ENCODE peak calls at places on chromosomes 13 and 19, in five cellular contexts. M is heart right ventricle; A is PC-9; Y is effector memory CD4-positive, alpha-beta T cell; N is tibial nerve. Q is an unnamed sample. For H3K36me3, the result is how much of the 10 kb centered on the place peaks cover.

GRCh38 chr13:97133955-97134354 is 88.2 kb upstream of the MBNL2 start:
- DNase-seq in M (no peak), A (peak), Y (no peak), N (no peak), Q (no peak)

GRCh38 chr13:113784645-113785024 is 25.6 kb downstream of the TMEM255B start:
- DNase-seq in M (no peak), A (no peak), Y (no peak), N (no peak), Q (no peak)

GRCh38 chr13:45749026-45749759 is 47.1 kb downstream of the CBY2 start:
- DNase-seq in M (no peak), A (no peak), Y (no peak), N (no peak), Q (no peak)

GRCh38 chr19:48569814-48570213 is 17.8 kb downstream of the SULT2B1 start:
- DNase-seq in M (no peak), A (no peak), Y (no peak), N (no peak), Q (no peak)

GRCh38 chr13:44412341-44412935 is 38.8 kb downstream of the SERP2 start:
- DNase-seq in M (no peak), A (no peak), Y (no peak), N (no peak), Q (no peak)

GRCh38 chr13:33744589-33745369 is 73.2 kb upstream of the RFC3 start:
- DNase-seq in M (no peak), A (no peak), Y (no peak), N (no peak), Q (no peak)

GRCh38 chr13:19650742-19651141 is 17.3 kb downstream of the MPHOSPH8 start:
- DNase-seq in M (no peak), A (no peak), Y (no peak), N (no peak), Q (no peak)

GRCh38 chr13:49625392-49626137 is 2.7 kb upstream of the ARL11 start:
- DNase-seq in M (peak), A (peak), Y (no peak), N (no peak), Q (no peak)

GRCh38 chr19:38788478-38789243 is at the start of gene LGALS7B:
- DNase-seq in M (no peak), A (no peak), Y (no peak), N (no peak), Q (no peak)

GRCh38 chr13:113032291-113032690 is 63.3 kb downstream of the MCF2L start:
- DNase-seq in M (peak), A (no peak), Y (no peak), N (no peak), Q (no peak)

GRCh38 chr19:12163841-12164240 is 945 bp downstream of the ZNF136 start:
- DNase-seq in M (no peak), A (no peak), Y (no peak), N (no peak), Q (no peak)

GRCh38 chr13:39353988-39354387 is 249.0 kb downstream of the LHFPL6 start:
- DNase-seq in M (no peak), A (no peak), Y (no peak), N (no peak), Q (no peak)

GRCh38 chr13:61706899-61707298 is 291.2 kb upstream of the PCDH20 start:
- DNase-seq in M (no peak), A (no peak), Y (no peak), N (no peak), Q (no peak)

GRCh38 chr19:16588089-16588823 is 16.0 kb upstream of the SLC35E1 start:
- DNase-seq in M (peak), A (no peak), Y (peak), N (no peak), Q (no peak)

GRCh38 chr19:52923782-52924593 is 760 bp upstream of the ZNF888 start:
- DNase-seq in M (peak), A (no peak), Y (no peak), N (peak), Q (no peak)

GRCh38 chr13:57627663-57628062 is 3.9 kb upstream of the PCDH17 start:
- DNase-seq in M (no peak), A (no peak), Y (no peak), N (no peak), Q (no peak)

GRCh38 chr13:41938918-41939317 is 22.0 kb downstream of the VWA8 start:
- DNase-seq in M (no peak), A (no peak), Y (no peak), N (no peak), Q (no peak)

GRCh38 chr13:113848020-113848419 is 15.9 kb downstream of the GAS6 start:
- DNase-seq in M (no peak), A (no peak), Y (no peak), N (no peak), Q (no peak)

GRCh38 chr13:74687452-74688180 is 553.4 kb upstream of the KLF12 start:
- DNase-seq in M (no peak), A (no peak), Y (no peak), N (no peak), Q (no peak)

GRCh38 chr13:113860579-113861432 is 3.1 kb downstream of the GAS6 start:
- DNase-seq in M (no peak), A (no peak), Y (no peak), N (no peak), Q (no peak)

GRCh38 chr19:30423481-30423880 is 51.3 kb downstream of the ZNF536 start:
- DNase-seq in M (peak), A (no peak), Y (no peak), N (no peak), Q (no peak)

GRCh38 chr13:99055286-99056073 is 77.6 kb upstream of the DOCK9 start:
- DNase-seq in M (no peak), A (peak), Y (no peak), N (no peak), Q (no peak)

GRCh38 chr19:54390942-54391577 is 24.2 kb upstream of the TTYH1 start:
- DNase-seq in M (no peak), A (peak), Y (peak), N (no peak), Q (peak)

GRCh38 chr13:27982361-27982760 is 6.1 kb downstream of the URAD start:
- DNase-seq in M (no peak), A (no peak), Y (no peak), N (no peak), Q (no peak)

GRCh38 chr19:51097166-51097736 is 11.0 kb downstream of the CTU1 start:
- DNase-seq in M (peak), A (peak), Y (peak), N (no peak), Q (peak)

GRCh38 chr13:99143904-99144303 is 56.8 kb upstream of the UBAC2 start:
- DNase-seq in M (no peak), A (no peak), Y (no peak), N (no peak), Q (no peak)

GRCh38 chr13:86986448-86986847 is 684.7 kb upstream of the SLITRK5 start:
- DNase-seq in M (no peak), A (no peak), Y (no peak), N (no peak), Q (no peak)

GRCh38 chr19:41395355-41395754 is 1.8 kb downstream of the EXOSC5 start:
- DNase-seq in M (no peak), A (no peak), Y (no peak), N (no peak), Q (no peak)

DNA sequence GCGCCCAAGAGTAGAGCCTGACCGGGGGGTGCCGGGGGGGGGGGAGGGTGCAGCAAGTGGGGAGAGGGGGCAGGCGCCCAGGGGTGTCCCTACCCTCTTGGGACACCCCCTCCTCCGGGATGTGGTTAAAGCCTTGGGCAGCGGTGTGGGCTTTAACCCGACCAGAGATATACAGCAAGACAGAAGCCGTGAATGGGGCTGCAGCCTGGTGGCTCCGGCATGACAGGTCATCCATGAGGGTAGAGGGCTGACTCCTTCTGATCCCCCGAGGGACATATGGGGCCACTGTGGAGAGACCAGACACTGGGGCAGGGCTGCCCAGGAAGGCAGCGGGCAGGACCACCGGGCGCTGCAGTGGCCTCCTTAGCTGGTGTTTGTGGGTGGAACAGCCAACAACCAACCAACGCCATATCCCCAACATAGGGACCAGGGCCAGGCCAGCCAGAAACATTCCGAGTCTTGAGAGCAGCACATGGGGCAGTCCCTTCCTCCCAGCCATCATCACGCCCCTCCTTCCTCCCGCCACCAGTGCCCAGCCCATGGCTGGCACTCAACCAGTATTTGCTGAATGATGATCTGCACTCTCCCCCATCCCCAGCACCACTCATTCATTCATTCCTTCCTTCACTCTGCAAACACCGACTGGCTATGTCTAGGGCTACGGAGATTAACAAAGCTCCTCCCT is 18.2 kb downstream of the ELAVL1 start:
- DNase-seq in M (no peak), A (no peak), Y (no peak), N (no peak), Q (no peak)
- H3K36me3 ChIP-seq in M (half or more), A (under half), Y (half or more), N (under half), Q (half or more)

DNA sequence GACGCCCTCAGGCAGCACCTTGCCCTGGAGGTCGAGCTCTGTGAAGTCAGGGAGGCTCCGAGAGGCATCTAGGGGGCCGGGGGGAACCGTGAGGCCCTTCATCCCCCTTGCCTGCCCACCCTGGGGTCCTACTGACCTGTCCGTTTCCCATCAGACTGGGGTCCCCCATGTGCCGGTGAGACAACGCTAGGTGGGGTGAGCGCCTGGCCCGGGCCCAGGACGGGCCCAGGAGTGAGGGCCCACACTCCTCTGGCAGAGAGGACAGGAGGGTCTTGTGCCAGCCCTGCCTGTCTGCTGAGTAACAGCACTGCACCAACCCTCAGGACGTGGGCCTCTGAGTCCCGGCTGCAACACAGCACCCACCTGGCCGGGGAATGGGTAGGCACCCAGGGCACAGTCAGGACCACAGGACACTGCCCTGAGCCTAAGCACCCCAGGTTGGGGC is 14.4 kb downstream of the DCAF15 start:
- DNase-seq in M (no peak), A (no peak), Y (no peak), N (no peak), Q (no peak)
- H3K36me3 ChIP-seq in M (half or more), A (under half), Y (half or more), N (under half), Q (under half)

GRCh38 chr19:5540208-5540607 is 27.5 kb downstream of the TINCR start:
- DNase-seq in M (no peak), A (no peak), Y (no peak), N (no peak), Q (no peak)
- H3K36me3 ChIP-seq in M (under half), A (under half), Y (under half), N (under half), Q (under half)

GRCh38 chr19:47232422-47233211 is 1.6 kb upstream of the BBC3 start:
- DNase-seq in M (no peak), A (peak), Y (no peak), N (no peak), Q (no peak)

GRCh38 chr19:47231215-47232054 is 436 bp upstream of the BBC3 start:
- DNase-seq in M (peak), A (peak), Y (peak), N (peak), Q (no peak)

GRCh38 chr19:47229674-47230121 is 1.3 kb downstream of the BBC3 start:
- DNase-seq in M (no peak), A (peak), Y (no peak), N (peak), Q (no peak)

GRCh38 chr19:47230122-47230920 is 678 bp downstream of the BBC3 start:
- DNase-seq in M (peak), A (no peak), Y (peak), N (peak), Q (no peak)

GRCh38 chr19:47230921-47231214 is at the start of gene BBC3:
- DNase-seq in M (no peak), A (no peak), Y (no peak), N (no peak), Q (no peak)
- H3K36me3 ChIP-seq in M (under half), A (under half), Y (under half), N (under half), Q (under half)

GRCh38 chr19:7467009-7467989 is 21.5 kb downstream of the PEX11G start:
- DNase-seq in M (no peak), A (no peak), Y (no peak), N (no peak), Q (no peak)
- H3K36me3 ChIP-seq in M (half or more), A (under half), Y (half or more), N (under half), Q (under half)

GRCh38 chr19:57282011-57282636 is 1.8 kb downstream of the ZNF460 start:
- DNase-seq in M (no peak), A (peak), Y (no peak), N (no peak), Q (no peak)
- H3K36me3 ChIP-seq in M (under half), A (under half), Y (under half), N (under half), Q (under half)

DNA sequence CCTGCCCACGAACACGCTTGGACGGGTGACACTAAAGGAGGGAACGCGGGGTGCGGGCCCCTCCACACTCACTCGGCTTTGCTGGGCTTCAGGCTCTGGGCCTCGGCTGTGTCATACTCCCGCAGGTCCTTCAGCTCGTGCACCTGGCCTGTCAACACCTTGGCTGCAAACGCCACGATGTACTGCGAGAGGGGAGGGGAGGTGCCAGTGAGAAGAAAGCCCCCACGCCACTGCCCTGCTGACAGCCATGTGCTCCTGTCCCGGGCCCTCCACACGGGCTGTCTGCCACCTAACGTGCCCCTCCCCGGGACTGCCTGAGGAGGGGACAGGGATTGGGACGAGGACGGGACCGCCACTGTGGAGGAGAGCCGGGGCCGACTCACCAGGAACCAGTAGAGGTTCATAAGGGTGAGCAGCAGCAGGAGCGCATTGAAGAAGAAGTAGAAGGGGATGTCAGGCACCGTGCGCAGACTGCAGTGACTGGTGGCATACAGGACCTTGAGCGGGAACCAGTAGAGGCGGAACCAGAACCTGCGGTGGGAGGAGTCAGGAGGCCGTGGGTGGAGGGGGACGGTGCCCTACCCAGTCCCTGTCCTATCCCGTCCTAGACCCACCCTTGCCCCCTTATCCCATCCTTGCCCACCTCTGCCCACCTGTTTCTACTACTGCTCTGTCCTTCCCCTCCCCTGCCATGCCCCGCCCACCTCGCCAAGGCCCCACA is 16.9 kb downstream of the CERS1 start:
- DNase-seq in M (no peak), A (no peak), Y (no peak), N (no peak), Q (no peak)
- H3K36me3 ChIP-seq in M (under half), A (under half), Y (under half), N (under half), Q (under half)

GRCh38 chr19:1437609-1438008 is 587 bp upstream of the RPS15 start:
- DNase-seq in M (no peak), A (no peak), Y (no peak), N (no peak), Q (no peak)

GRCh38 chr19:1434040-1434366 is 4.2 kb upstream of the RPS15 start:
- DNase-seq in M (no peak), A (no peak), Y (no peak), N (no peak), Q (no peak)

GRCh38 chr19:1433119-1434039 is 4.8 kb upstream of the RPS15 start:
- DNase-seq in M (no peak), A (no peak), Y (no peak), N (no peak), Q (no peak)

GRCh38 chr19:1434577-1435060 is 3.6 kb upstream of the RPS15 start:
- DNase-seq in M (no peak), A (no peak), Y (no peak), N (no peak), Q (no peak)

GRCh38 chr19:1435378-1435989 is 2.7 kb upstream of the RPS15 start:
- DNase-seq in M (no peak), A (no peak), Y (no peak), N (no peak), Q (no peak)
- H3K36me3 ChIP-seq in M (half or more), A (under half), Y (half or more), N (under half), Q (under half)